ENCODE peak calls at places on chromosomes 5 and 9, in four cellular contexts. M is A673; B is effector memory CD4-positive, alpha-beta T cell; W is IMR-90. T is an unnamed sample. For H3K9me3, the result is how much of the 10 kb centered on the place peaks cover.

GRCh38 chr9:114460513-114461225 is 44.6 kb downstream of the WHRN start:
- DNase-seq in W (no peak), M (no peak), B (no peak), T (no peak)

GRCh38 chr9:4743131-4743875 is 2.3 kb upstream of the AK3 start:
- DNase-seq in B (no peak), M (no peak), W (no peak), T (no peak)

GRCh38 chr5:5061836-5062235 is 78.3 kb upstream of the ADAMTS16 start:
- DNase-seq in B (no peak), W (no peak), M (no peak), T (no peak)

GRCh38 chr5:66538126-66538525 is 58.1 kb upstream of the MAST4 start:
- DNase-seq in M (no peak), B (no peak), W (no peak), T (no peak)

GRCh38 chr5:39730011-39730410 is 305.2 kb upstream of the DAB2 start:
- DNase-seq in M (no peak), W (no peak), B (no peak), T (no peak)

GRCh38 chr5:121380066-121380465 is 471.6 kb upstream of the FTMT start:
- DNase-seq in M (no peak), B (no peak), W (no peak), T (no peak)

GRCh38 chr5:158727771-158728311 is 371.9 kb downstream of the EBF1 start:
- DNase-seq in B (no peak), W (no peak), M (no peak), T (no peak)

GRCh38 chr5:27010646-27011045 is 27.7 kb downstream of the CDH9 start:
- DNase-seq in W (no peak), B (no peak), M (no peak), T (no peak)

GRCh38 chr5:15463231-15463630 is 36.7 kb upstream of the FBXL7 start:
- DNase-seq in M (peak), B (no peak), W (peak), T (peak)

GRCh38 chr5:172770374-172770674 is 671 bp downstream of the DUSP1 start:
- DNase-seq in M (no peak), B (peak), W (no peak), T (no peak)

GRCh38 chr5:146027746-146028145 is 77.6 kb downstream of the PLAC8L1 start:
- DNase-seq in W (no peak), B (no peak), M (no peak), T (no peak)

GRCh38 chr9:87086111-87086510 is 138.8 kb upstream of the GAS1 start:
- DNase-seq in W (no peak), B (no peak), M (no peak), T (no peak)

GRCh38 chr9:18456624-18457237 is 17.2 kb upstream of the ADAMTSL1 start:
- DNase-seq in W (no peak), M (no peak), B (no peak), T (no peak)

GRCh38 chr9:35666045-35666444 is 1.1 kb upstream of the ARHGEF39 start:
- DNase-seq in M (peak), B (no peak), W (no peak), T (no peak)

GRCh38 chr5:75712091-75712490 is 5.1 kb downstream of the POC5 start:
- DNase-seq in B (no peak), M (no peak), W (no peak), T (no peak)

GRCh38 chr5:115507682-115508081 is 36.9 kb downstream of the FEM1C start:
- DNase-seq in M (no peak), B (no peak), W (peak), T (no peak)

GRCh38 chr5:143398451-143399237 is 4.8 kb downstream of the NR3C1 start:
- DNase-seq in W (peak), B (no peak), M (no peak), T (no peak)

GRCh38 chr5:95241635-95242034 is 43.3 kb downstream of the MCTP1 start:
- DNase-seq in W (no peak), B (no peak), M (no peak), T (no peak)

GRCh38 chr5:125199968-125200841 is 453.8 kb upstream of the ZNF608 start:
- DNase-seq in W (no peak), B (no peak), M (peak), T (no peak)

GRCh38 chr9:129441852-129442251 is 179.0 kb downstream of the C9orf50 start:
- DNase-seq in B (no peak), M (no peak), W (no peak), T (no peak)

GRCh38 chr9:136327313-136327971 is at the start of gene GPSM1:
- DNase-seq in B (no peak), W (peak), M (peak), T (no peak)

GRCh38 chr9:112719292-112719691 is 1.4 kb upstream of the INIP start:
- DNase-seq in B (no peak), M (peak), W (no peak), T (no peak)

GRCh38 chr5:172678902-172679301 is 37.8 kb downstream of the NEURL1B start:
- DNase-seq in W (no peak), M (no peak), B (no peak), T (no peak)

GRCh38 chr5:166430491-166431319 is 1860.7 kb upstream of the WWC1 start:
- DNase-seq in W (no peak), B (no peak), M (no peak), T (no peak)

GRCh38 chr5:64364426-64364825 is 141.4 kb upstream of the RGS7BP start:
- DNase-seq in M (no peak), B (no peak), W (no peak), T (no peak)

GRCh38 chr9:91994422-91994821 is 44.4 kb upstream of the ROR2 start:
- DNase-seq in B (no peak), W (no peak), M (no peak), T (no peak)

GRCh38 chr9:128150594-128151342 is 1.5 kb downstream of the LCN2 start:
- DNase-seq in B (no peak), M (no peak), W (no peak), T (no peak)

GRCh38 chr9:122656378-122656777 is 1.0 kb downstream of the OR1B1 start:
- DNase-seq in M (no peak), B (no peak), W (no peak), T (no peak)

GRCh38 chr5:23528677-23529076 is 21.3 kb downstream of the PRDM9 start:
- DNase-seq in W (no peak), B (no peak), M (no peak), T (no peak)

GRCh38 chr9:22211588-22212360 is 202.7 kb upstream of the CDKN2B start:
- DNase-seq in W (peak), M (no peak), B (no peak), T (peak)

GRCh38 chr5:134070979-134071849 is 43.3 kb upstream of the TCF7 start:
- DNase-seq in M (no peak), B (no peak), W (no peak), T (no peak)

GRCh38 chr5:159928122-159928960 is 12.1 kb downstream of the ADRA1B start:
- DNase-seq in B (no peak), W (peak), M (no peak), T (peak)

GRCh38 chr5:144125163-144125726 is 45.2 kb downstream of the YIPF5 start:
- DNase-seq in B (no peak), M (no peak), W (peak), T (no peak)

GRCh38 chr5:218457-219289 is 553 bp downstream of the SDHA start:
- DNase-seq in B (no peak), M (no peak), W (peak), T (no peak)

GRCh38 chr9:3880851-3881250 is 355.1 kb upstream of the RFX3 start:
- DNase-seq in M (no peak), W (peak), B (no peak), T (peak)

GRCh38 chr5:176725521-176725920 is 78.2 kb downstream of the TSPAN17 start:
- DNase-seq in B (no peak), M (no peak), W (no peak), T (no peak)

GRCh38 chr9:1051286-1052118 is 1.3 kb downstream of the DMRT2 start:
- DNase-seq in W (no peak), M (no peak), B (no peak), T (no peak)

GRCh38 chr5:17880869-17881268 is 246.6 kb downstream of the TAF11L14 start:
- DNase-seq in W (no peak), B (no peak), M (no peak), T (no peak)
- H3K9me3 ChIP-seq in W (under half), B (under half), M (under half), T (under half)

GRCh38 chr5:178796165-178796945 is 63.4 kb upstream of the ZNF354B start:
- DNase-seq in B (no peak), M (no peak), W (no peak), T (no peak)
- H3K9me3 ChIP-seq in B (under half), M (under half), W (under half), T (half or more)

GRCh38 chr5:82319192-82319591 is 41.0 kb upstream of the RPS23 start:
- DNase-seq in W (no peak), B (no peak), M (no peak), T (no peak)
- H3K9me3 ChIP-seq in W (under half), B (under half), M (under half), T (under half)

GRCh38 chr9:25557645-25558300 is 120.5 kb downstream of the TUSC1 start:
- DNase-seq in W (no peak), M (no peak), B (no peak), T (no peak)
- H3K9me3 ChIP-seq in W (under half), M (under half), B (under half), T (under half)

DNA sequence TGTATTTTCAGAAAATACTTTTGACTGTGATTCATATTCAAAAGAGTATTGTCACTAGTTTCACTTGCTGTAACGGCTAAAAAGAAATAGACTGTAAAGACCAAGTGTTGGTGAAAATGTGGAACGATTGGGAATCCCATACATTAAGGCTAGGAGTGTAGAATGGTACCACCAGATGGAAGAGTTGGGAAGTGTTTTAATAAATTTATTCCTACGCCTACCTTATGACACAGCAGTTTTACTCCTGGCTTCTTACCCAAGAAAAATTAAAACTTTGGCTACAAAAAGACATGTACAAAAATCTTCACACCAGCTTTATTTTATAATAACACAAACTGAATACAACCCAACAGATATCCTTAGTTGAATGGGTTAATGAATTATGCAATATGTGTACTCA is 256.2 kb downstream of the TAF11L14 start:
- DNase-seq in B (no peak), M (peak), W (no peak), T (no peak)
- H3K9me3 ChIP-seq in B (under half), M (under half), W (under half), T (under half)